ENCODE peak calls at places on chromosomes 6 and 20, in eight cellular contexts. One of them, this sample, is unnamed.
A peak's percentile ranks its signal among the peaks of the same experiment; 100 is the strongest.

GRCh38 chr6:84462697-84463096 is 235.3 kb upstream of the CEP162 start:
- DNase-seq in lower leg skin: no peak
- DNase-seq in heart left ventricle: no peak
- DNase-seq in transverse colon: no peak
- DNase-seq in esophagus squamous epithelium: no peak
- DNase-seq in prostate gland: no peak
- DNase-seq in A549: no peak
- DNase-seq in tibial nerve: no peak
- DNase-seq in this sample: no peak

GRCh38 chr6:43491750-43492661 is 14.6 kb downstream of the TJAP1 start:
- DNase-seq in tibial nerve: peak; percentile 80
- DNase-seq in A549: no peak
- DNase-seq in lower leg skin: peak; percentile 79
- DNase-seq in prostate gland: peak; percentile 84
- DNase-seq in esophagus squamous epithelium: no peak
- DNase-seq in heart left ventricle: peak; percentile 85
- DNase-seq in transverse colon: peak; percentile 71
- DNase-seq in this sample: peak; percentile 73

GRCh38 chr20:35700625-35701148 is 1.5 kb downstream of the ROMO1 start:
- DNase-seq in esophagus squamous epithelium: no peak
- DNase-seq in lower leg skin: no peak
- DNase-seq in tibial nerve: no peak
- DNase-seq in heart left ventricle: no peak
- DNase-seq in A549: peak; percentile 22
- DNase-seq in prostate gland: no peak
- DNase-seq in transverse colon: no peak
- DNase-seq in this sample: no peak

GRCh38 chr6:15522026-15522425 is 140.8 kb downstream of the DTNBP1 start:
- DNase-seq in esophagus squamous epithelium: no peak
- DNase-seq in transverse colon: no peak
- DNase-seq in heart left ventricle: no peak
- DNase-seq in prostate gland: no peak
- DNase-seq in tibial nerve: no peak
- DNase-seq in A549: no peak
- DNase-seq in lower leg skin: no peak
- DNase-seq in this sample: peak; percentile 43

GRCh38 chr6:136274062-136274461 is 15.6 kb downstream of the BCLAF1 start:
- DNase-seq in prostate gland: no peak
- DNase-seq in tibial nerve: no peak
- DNase-seq in lower leg skin: no peak
- DNase-seq in transverse colon: no peak
- DNase-seq in heart left ventricle: no peak
- DNase-seq in esophagus squamous epithelium: no peak
- DNase-seq in A549: no peak
- DNase-seq in this sample: no peak

GRCh38 chr6:46882622-46883021 is 39.1 kb downstream of the ADGRF5 start:
- DNase-seq in heart left ventricle: no peak
- DNase-seq in tibial nerve: no peak
- DNase-seq in transverse colon: no peak
- DNase-seq in prostate gland: no peak
- DNase-seq in lower leg skin: no peak
- DNase-seq in esophagus squamous epithelium: no peak
- DNase-seq in A549: no peak
- DNase-seq in this sample: no peak

GRCh38 chr6:70312165-70312564 is 9.3 kb upstream of the COL9A1 start:
- DNase-seq in prostate gland: no peak
- DNase-seq in heart left ventricle: no peak
- DNase-seq in transverse colon: no peak
- DNase-seq in esophagus squamous epithelium: no peak
- DNase-seq in lower leg skin: no peak
- DNase-seq in A549: no peak
- DNase-seq in tibial nerve: no peak
- DNase-seq in this sample: no peak

GRCh38 chr6:80163754-80164187 is 57.3 kb downstream of the BCKDHB start:
- DNase-seq in prostate gland: no peak
- DNase-seq in tibial nerve: no peak
- DNase-seq in transverse colon: no peak
- DNase-seq in heart left ventricle: no peak
- DNase-seq in lower leg skin: no peak
- DNase-seq in A549: peak; percentile 4
- DNase-seq in esophagus squamous epithelium: no peak
- DNase-seq in this sample: no peak

GRCh38 chr6:111888928-111889696 is 15.9 kb upstream of the FYN start:
- DNase-seq in tibial nerve: no peak
- DNase-seq in A549: no peak
- DNase-seq in esophagus squamous epithelium: no peak
- DNase-seq in lower leg skin: no peak
- DNase-seq in transverse colon: no peak
- DNase-seq in prostate gland: no peak
- DNase-seq in heart left ventricle: peak; percentile 39
- DNase-seq in this sample: no peak

GRCh38 chr6:138005846-138006245 is 101.4 kb downstream of the PERP start:
- DNase-seq in A549: no peak
- DNase-seq in esophagus squamous epithelium: no peak
- DNase-seq in transverse colon: no peak
- DNase-seq in lower leg skin: no peak
- DNase-seq in prostate gland: no peak
- DNase-seq in tibial nerve: no peak
- DNase-seq in heart left ventricle: no peak
- DNase-seq in this sample: no peak

GRCh38 chr6:119566546-119567263 is 217.1 kb upstream of the MAN1A1 start:
- DNase-seq in prostate gland: peak; percentile 39
- DNase-seq in lower leg skin: no peak
- DNase-seq in A549: no peak
- DNase-seq in transverse colon: no peak
- DNase-seq in tibial nerve: no peak
- DNase-seq in esophagus squamous epithelium: no peak
- DNase-seq in heart left ventricle: no peak
- DNase-seq in this sample: no peak

GRCh38 chr20:58696411-58696961 is 3.9 kb downstream of the NPEPL1 start:
- DNase-seq in esophagus squamous epithelium: no peak
- DNase-seq in prostate gland: no peak
- DNase-seq in transverse colon: no peak
- DNase-seq in tibial nerve: peak; percentile 6
- DNase-seq in lower leg skin: no peak
- DNase-seq in heart left ventricle: no peak
- DNase-seq in A549: no peak
- DNase-seq in this sample: no peak

GRCh38 chr6:141682391-141682790 is 450.3 kb upstream of the GJE1 start:
- DNase-seq in lower leg skin: no peak
- DNase-seq in prostate gland: no peak
- DNase-seq in transverse colon: no peak
- DNase-seq in heart left ventricle: no peak
- DNase-seq in tibial nerve: no peak
- DNase-seq in esophagus squamous epithelium: no peak
- DNase-seq in A549: no peak
- DNase-seq in this sample: no peak

GRCh38 chr20:36881888-36882287 is 6.0 kb downstream of the TLDC2 start:
- DNase-seq in lower leg skin: no peak
- DNase-seq in tibial nerve: no peak
- DNase-seq in heart left ventricle: no peak
- DNase-seq in esophagus squamous epithelium: no peak
- DNase-seq in transverse colon: peak; percentile 36
- DNase-seq in prostate gland: no peak
- DNase-seq in A549: no peak
- DNase-seq in this sample: no peak

GRCh38 chr20:2751347-2751867 is 49.0 kb downstream of the CPXM1 start:
- DNase-seq in prostate gland: peak; percentile 51
- DNase-seq in lower leg skin: no peak
- DNase-seq in tibial nerve: no peak
- DNase-seq in esophagus squamous epithelium: no peak
- DNase-seq in A549: no peak
- DNase-seq in transverse colon: no peak
- DNase-seq in heart left ventricle: no peak
- DNase-seq in this sample: peak; percentile 61

GRCh38 chr6:24854077-24854670 is 55.5 kb upstream of the ARMH2 start:
- DNase-seq in A549: no peak
- DNase-seq in transverse colon: no peak
- DNase-seq in lower leg skin: no peak
- DNase-seq in heart left ventricle: no peak
- DNase-seq in esophagus squamous epithelium: no peak
- DNase-seq in prostate gland: no peak
- DNase-seq in tibial nerve: no peak
- DNase-seq in this sample: no peak

GRCh38 chr6:69026243-69026642 is 391.2 kb downstream of the ADGRB3 start:
- DNase-seq in transverse colon: no peak
- DNase-seq in tibial nerve: no peak
- DNase-seq in heart left ventricle: no peak
- DNase-seq in lower leg skin: no peak
- DNase-seq in A549: no peak
- DNase-seq in esophagus squamous epithelium: no peak
- DNase-seq in prostate gland: no peak
- DNase-seq in this sample: no peak

GRCh38 chr6:35486005-35486925 is 10.6 kb downstream of the TEAD3 start:
- DNase-seq in heart left ventricle: no peak
- DNase-seq in prostate gland: peak; percentile 94
- DNase-seq in esophagus squamous epithelium: no peak
- DNase-seq in tibial nerve: no peak
- DNase-seq in lower leg skin: peak; percentile 79
- DNase-seq in transverse colon: peak; percentile 92
- DNase-seq in A549: no peak
- DNase-seq in this sample: no peak
- H3K4me3 ChIP-seq in heart left ventricle: peak overlapping the region; percentile 52
- H3K4me3 ChIP-seq in prostate gland: peak overlapping the region; percentile 30
- H3K4me3 ChIP-seq in esophagus squamous epithelium: peak overlapping the region; percentile 45
- H3K4me3 ChIP-seq in tibial nerve: no peak overlapping the region
- H3K4me3 ChIP-seq in lower leg skin: no peak overlapping the region
- H3K4me3 ChIP-seq in transverse colon: peak overlapping the region; percentile 37
- H3K4me3 ChIP-seq in A549: no peak overlapping the region
- H3K4me3 ChIP-seq in this sample: no peak overlapping the region

GRCh38 chr6:166947251-166947650 is 9.1 kb downstream of the RNASET2 start:
- DNase-seq in heart left ventricle: no peak
- DNase-seq in lower leg skin: no peak
- DNase-seq in esophagus squamous epithelium: no peak
- DNase-seq in tibial nerve: no peak
- DNase-seq in transverse colon: no peak
- DNase-seq in A549: no peak
- DNase-seq in prostate gland: no peak
- DNase-seq in this sample: no peak

GRCh38 chr6:166940643-166941068 is 15.7 kb downstream of the RNASET2 start:
- DNase-seq in A549: peak; percentile 28
- DNase-seq in heart left ventricle: no peak
- DNase-seq in esophagus squamous epithelium: no peak
- DNase-seq in transverse colon: no peak
- DNase-seq in prostate gland: no peak
- DNase-seq in lower leg skin: no peak
- DNase-seq in tibial nerve: no peak
- DNase-seq in this sample: no peak

GRCh38 chr6:166946125-166946524 is 10.2 kb downstream of the RNASET2 start:
- DNase-seq in lower leg skin: no peak
- DNase-seq in A549: no peak
- DNase-seq in heart left ventricle: no peak
- DNase-seq in esophagus squamous epithelium: no peak
- DNase-seq in prostate gland: no peak
- DNase-seq in transverse colon: no peak
- DNase-seq in tibial nerve: no peak
- DNase-seq in this sample: no peak

GRCh38 chr6:166942393-166943168 is 13.8 kb downstream of the RNASET2 start:
- DNase-seq in tibial nerve: no peak
- DNase-seq in A549: no peak
- DNase-seq in lower leg skin: no peak
- DNase-seq in heart left ventricle: no peak
- DNase-seq in esophagus squamous epithelium: no peak
- DNase-seq in prostate gland: no peak
- DNase-seq in transverse colon: no peak
- DNase-seq in this sample: no peak

DNA sequence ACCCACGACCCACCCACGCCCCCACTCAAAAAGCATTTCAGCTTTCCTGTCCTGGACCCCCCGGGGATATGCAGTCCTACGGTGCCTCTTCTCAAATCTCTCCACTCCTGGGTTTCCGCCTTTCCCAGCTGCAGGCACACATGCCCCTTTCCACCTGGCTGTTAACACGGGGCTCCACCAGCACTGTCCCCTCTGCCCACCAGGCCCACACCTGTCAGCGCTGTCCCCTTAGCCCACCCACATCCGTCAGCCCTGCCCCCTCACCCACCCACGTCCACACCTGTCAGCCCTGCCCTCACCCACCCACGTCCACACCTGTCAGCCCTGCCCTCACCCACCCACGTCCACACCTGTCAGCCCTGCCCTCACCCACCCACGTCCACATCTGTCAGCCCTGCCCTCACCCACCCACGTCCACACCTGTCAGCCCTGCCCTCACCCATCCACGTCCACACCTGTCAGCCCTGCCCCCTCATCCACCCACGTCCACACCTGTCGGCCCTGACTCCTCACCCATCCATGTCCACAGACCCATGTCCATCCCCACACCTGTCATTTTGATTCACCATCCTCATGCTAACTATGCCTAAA is 11.6 kb downstream of the RNASET2 start:
- DNase-seq in A549: no peak
- DNase-seq in prostate gland: no peak
- DNase-seq in esophagus squamous epithelium: no peak
- DNase-seq in lower leg skin: no peak
- DNase-seq in tibial nerve: no peak
- DNase-seq in transverse colon: no peak
- DNase-seq in heart left ventricle: no peak
- DNase-seq in this sample: no peak
- TF ChIP-seq POLR2A in A549: no peak
- TF ChIP-seq POLR2A in prostate gland: no peak
- TF ChIP-seq POLR2A in esophagus squamous epithelium: no peak
- TF ChIP-seq POLR2A in lower leg skin: no peak
- TF ChIP-seq POLR2A in tibial nerve: no peak
- TF ChIP-seq POLR2A in transverse colon: no peak
- TF ChIP-seq POLR2A in heart left ventricle: no peak
- TF ChIP-seq POLR2A in this sample: no peak

DNA sequence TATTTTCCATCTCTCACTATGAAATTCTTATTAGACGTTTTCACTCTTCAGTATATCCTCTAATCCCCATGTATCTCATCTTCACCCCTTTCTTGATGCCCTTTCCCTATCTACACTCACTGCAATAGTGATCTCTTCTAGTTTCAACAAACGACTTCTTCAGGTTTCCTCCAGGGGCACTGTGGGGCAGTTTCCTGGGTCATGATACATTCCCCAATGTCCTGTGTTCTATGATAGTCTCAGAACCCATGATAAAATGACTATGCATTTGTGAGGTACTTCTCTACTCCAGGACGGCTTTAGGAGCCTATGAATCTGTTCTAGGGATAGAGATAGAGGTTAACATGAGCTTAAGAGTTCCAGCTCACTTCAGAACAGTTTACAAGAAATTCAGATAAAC is 183.3 kb downstream of the FOXC1 start:
- DNase-seq in transverse colon: peak; percentile 19
- DNase-seq in tibial nerve: no peak
- DNase-seq in prostate gland: no peak
- DNase-seq in A549: peak; percentile 30
- DNase-seq in heart left ventricle: no peak
- DNase-seq in esophagus squamous epithelium: no peak
- DNase-seq in lower leg skin: no peak
- DNase-seq in this sample: no peak
- TF ChIP-seq CTCF in transverse colon: peak; percentile 33
- TF ChIP-seq CTCF in tibial nerve: peak; percentile 11
- TF ChIP-seq CTCF in prostate gland: no peak
- TF ChIP-seq CTCF in A549: peak; percentile 24
- TF ChIP-seq CTCF in heart left ventricle: no peak
- TF ChIP-seq CTCF in esophagus squamous epithelium: no peak
- TF ChIP-seq CTCF in lower leg skin: no peak
- TF ChIP-seq CTCF in this sample: peak; percentile 39

DNA sequence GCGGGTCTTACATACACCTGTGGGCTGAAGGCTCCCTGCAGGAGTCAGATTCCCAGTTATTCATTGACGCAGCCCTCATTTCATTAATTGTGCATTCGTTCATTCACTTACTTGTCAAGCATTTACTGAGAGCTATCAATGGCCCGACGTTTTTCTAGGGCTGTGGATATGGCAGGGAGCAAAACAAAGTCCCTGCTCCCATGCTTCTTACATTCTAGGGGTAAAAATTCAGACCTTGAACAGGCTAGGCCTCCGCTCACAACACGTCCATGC is 369 bp upstream of the NSFL1C start:
- DNase-seq in tibial nerve: no peak
- DNase-seq in A549: no peak
- DNase-seq in esophagus squamous epithelium: no peak
- DNase-seq in transverse colon: no peak
- DNase-seq in lower leg skin: no peak
- DNase-seq in prostate gland: no peak
- DNase-seq in heart left ventricle: no peak
- DNase-seq in this sample: no peak
- H3K4me3 ChIP-seq in tibial nerve: no peak overlapping the region
- H3K4me3 ChIP-seq in A549: peak overlapping the region; percentile 97
- H3K4me3 ChIP-seq in esophagus squamous epithelium: peak overlapping the region; percentile 100
- H3K4me3 ChIP-seq in transverse colon: peak overlapping the region; percentile 93
- H3K4me3 ChIP-seq in lower leg skin: no peak overlapping the region
- H3K4me3 ChIP-seq in prostate gland: peak overlapping the region; percentile 86
- H3K4me3 ChIP-seq in heart left ventricle: peak overlapping the region; percentile 99
- H3K4me3 ChIP-seq in this sample: peak overlapping the region; percentile 94

This sample was measured in right lobe of liver.